ENCODE peak calls at places on chromosomes 11 and 22, in eight cellular contexts. One of them, this sample, is unnamed.
A peak's percentile ranks its signal among the peaks of the same experiment; 100 is the strongest.

GRCh38 chr11:45290586-45290985 is 4.4 kb upstream of the SYT13 start:
- DNase-seq in T-cell: no peak
- DNase-seq in stimulated activated CD4-positive, alpha-beta T cell treated with anti-CD3 and anti-CD28 coated beads, Interleukin-2, amount 100 ng/mL, for 48 hours: no peak
- DNase-seq in right atrium auricular region: peak; percentile 28
- DNase-seq in sciatic nerve: no peak
- DNase-seq in endodermal cell: no peak
- DNase-seq in A549: no peak
- DNase-seq in astrocyte: no peak
- DNase-seq in this sample: no peak

GRCh38 chr11:66216911-66217310 is 51.5 kb upstream of the RAB1B start:
- DNase-seq in A549: no peak
- DNase-seq in endodermal cell: no peak
- DNase-seq in right atrium auricular region: no peak
- DNase-seq in sciatic nerve: peak; percentile 5
- DNase-seq in astrocyte: no peak
- DNase-seq in stimulated activated CD4-positive, alpha-beta T cell treated with anti-CD3 and anti-CD28 coated beads, Interleukin-2, amount 100 ng/mL, for 48 hours: no peak
- DNase-seq in T-cell: no peak
- DNase-seq in this sample: no peak

GRCh38 chr11:3942956-3943497 is 87.6 kb downstream of the STIM1 start:
- DNase-seq in T-cell: no peak
- DNase-seq in stimulated activated CD4-positive, alpha-beta T cell treated with anti-CD3 and anti-CD28 coated beads, Interleukin-2, amount 100 ng/mL, for 48 hours: no peak
- DNase-seq in astrocyte: no peak
- DNase-seq in right atrium auricular region: no peak
- DNase-seq in endodermal cell: no peak
- DNase-seq in sciatic nerve: no peak
- DNase-seq in A549: no peak
- DNase-seq in this sample: no peak

GRCh38 chr22:50247748-50248147 is 2.9 kb upstream of the TUBGCP6 start:
- DNase-seq in astrocyte: no peak
- DNase-seq in sciatic nerve: no peak
- DNase-seq in A549: no peak
- DNase-seq in right atrium auricular region: no peak
- DNase-seq in endodermal cell: peak; percentile 93
- DNase-seq in T-cell: peak; percentile 37
- DNase-seq in stimulated activated CD4-positive, alpha-beta T cell treated with anti-CD3 and anti-CD28 coated beads, Interleukin-2, amount 100 ng/mL, for 48 hours: no peak
- DNase-seq in this sample: no peak

GRCh38 chr22:19767427-19768380 is 7.1 kb downstream of the TBX1 start:
- DNase-seq in astrocyte: no peak
- DNase-seq in endodermal cell: peak; percentile 72
- DNase-seq in T-cell: no peak
- DNase-seq in sciatic nerve: no peak
- DNase-seq in stimulated activated CD4-positive, alpha-beta T cell treated with anti-CD3 and anti-CD28 coated beads, Interleukin-2, amount 100 ng/mL, for 48 hours: no peak
- DNase-seq in A549: no peak
- DNase-seq in right atrium auricular region: no peak
- DNase-seq in this sample: no peak

GRCh38 chr22:50700387-50701075 is 27.9 kb downstream of the SHANK3 start:
- DNase-seq in T-cell: no peak
- DNase-seq in right atrium auricular region: no peak
- DNase-seq in A549: no peak
- DNase-seq in stimulated activated CD4-positive, alpha-beta T cell treated with anti-CD3 and anti-CD28 coated beads, Interleukin-2, amount 100 ng/mL, for 48 hours: no peak
- DNase-seq in astrocyte: peak; percentile 4
- DNase-seq in endodermal cell: peak; percentile 34
- DNase-seq in sciatic nerve: peak; percentile 52
- DNase-seq in this sample: no peak

GRCh38 chr11:86150826-86151187 is 81.9 kb upstream of the PICALM start:
- DNase-seq in astrocyte: peak; percentile 30
- DNase-seq in A549: no peak
- DNase-seq in endodermal cell: no peak
- DNase-seq in T-cell: no peak
- DNase-seq in sciatic nerve: no peak
- DNase-seq in right atrium auricular region: no peak
- DNase-seq in stimulated activated CD4-positive, alpha-beta T cell treated with anti-CD3 and anti-CD28 coated beads, Interleukin-2, amount 100 ng/mL, for 48 hours: no peak
- DNase-seq in this sample: no peak

GRCh38 chr11:62242021-62242420 is at the start of gene SCGB1D2:
- DNase-seq in astrocyte: no peak
- DNase-seq in stimulated activated CD4-positive, alpha-beta T cell treated with anti-CD3 and anti-CD28 coated beads, Interleukin-2, amount 100 ng/mL, for 48 hours: no peak
- DNase-seq in sciatic nerve: no peak
- DNase-seq in T-cell: no peak
- DNase-seq in right atrium auricular region: no peak
- DNase-seq in A549: peak; percentile 23
- DNase-seq in endodermal cell: peak; percentile 79
- DNase-seq in this sample: no peak

GRCh38 chr22:38243007-38243775 is 29.6 kb downstream of the TMEM184B start:
- DNase-seq in stimulated activated CD4-positive, alpha-beta T cell treated with anti-CD3 and anti-CD28 coated beads, Interleukin-2, amount 100 ng/mL, for 48 hours: no peak
- DNase-seq in sciatic nerve: no peak
- DNase-seq in endodermal cell: no peak
- DNase-seq in T-cell: no peak
- DNase-seq in A549: no peak
- DNase-seq in right atrium auricular region: no peak
- DNase-seq in astrocyte: no peak
- DNase-seq in this sample: no peak

This sample was measured in esophagus squamous epithelium.